ENCODE peak calls at places on chromosomes 2 and 18, in six cellular contexts. One of them, this sample, is unnamed.

GRCh38 chr18:475202-475624 is 25.3 kb downstream of the COLEC12 start:
- DNase-seq in stomach: no peak
- DNase-seq in HepG2: peak; percentile 49
- DNase-seq in suprapubic skin: no peak
- DNase-seq in HCT116: no peak
- DNase-seq in transverse colon: no peak
- DNase-seq in this sample: no peak

GRCh38 chr2:197181491-197181890 is 129.1 kb downstream of the ANKRD44 start:
- DNase-seq in stomach: no peak
- DNase-seq in HepG2: no peak
- DNase-seq in suprapubic skin: no peak
- DNase-seq in HCT116: no peak
- DNase-seq in transverse colon: no peak
- DNase-seq in this sample: no peak

GRCh38 chr2:205754924-205755321 is 72.6 kb downstream of the NRP2 start:
- DNase-seq in stomach: no peak
- DNase-seq in HepG2: peak; percentile 42
- DNase-seq in suprapubic skin: no peak
- DNase-seq in HCT116: peak; percentile 62
- DNase-seq in transverse colon: peak; percentile 39
- DNase-seq in this sample: no peak

GRCh38 chr2:209772316-209772715 is 684 bp downstream of the UNC80 start:
- DNase-seq in stomach: no peak
- DNase-seq in HepG2: no peak
- DNase-seq in suprapubic skin: no peak
- DNase-seq in HCT116: no peak
- DNase-seq in transverse colon: no peak
- DNase-seq in this sample: no peak

GRCh38 chr2:133676392-133677130 is 108.3 kb upstream of the NCKAP5 start:
- DNase-seq in stomach: no peak
- DNase-seq in HepG2: no peak
- DNase-seq in suprapubic skin: no peak
- DNase-seq in HCT116: no peak
- DNase-seq in transverse colon: no peak
- DNase-seq in this sample: no peak

GRCh38 chr2:70671059-70671685 is 96.8 kb downstream of the ADD2 start:
- DNase-seq in stomach: no peak
- DNase-seq in HepG2: no peak
- DNase-seq in suprapubic skin: peak; percentile 23
- DNase-seq in HCT116: no peak
- DNase-seq in transverse colon: no peak
- DNase-seq in this sample: no peak

GRCh38 chr2:65436825-65437221 is 4.4 kb upstream of the SPRED2 start:
- DNase-seq in stomach: no peak
- DNase-seq in HepG2: no peak
- DNase-seq in suprapubic skin: no peak
- DNase-seq in HCT116: no peak
- DNase-seq in transverse colon: no peak
- DNase-seq in this sample: no peak

GRCh38 chr2:205675861-205676516 is 6.3 kb upstream of the NRP2 start:
- DNase-seq in stomach: no peak
- DNase-seq in HepG2: peak; percentile 60
- DNase-seq in suprapubic skin: no peak
- DNase-seq in HCT116: peak; percentile 53
- DNase-seq in transverse colon: no peak
- DNase-seq in this sample: no peak

GRCh38 chr2:55618025-55618648 is 715 bp upstream of the PPP4R3B start:
- DNase-seq in stomach: no peak
- DNase-seq in HepG2: peak; percentile 21
- DNase-seq in suprapubic skin: no peak
- DNase-seq in HCT116: no peak
- DNase-seq in transverse colon: no peak
- DNase-seq in this sample: no peak

GRCh38 chr2:100786985-100787384 is 33.0 kb upstream of the NPAS2 start:
- DNase-seq in stomach: no peak
- DNase-seq in HepG2: no peak
- DNase-seq in suprapubic skin: no peak
- DNase-seq in HCT116: no peak
- DNase-seq in transverse colon: no peak
- DNase-seq in this sample: no peak

GRCh38 chr2:231294116-231294515 is 95.7 kb downstream of the ARMC9 start:
- DNase-seq in stomach: no peak
- DNase-seq in HepG2: no peak
- DNase-seq in suprapubic skin: no peak
- DNase-seq in HCT116: no peak
- DNase-seq in transverse colon: no peak
- DNase-seq in this sample: peak; percentile 70

GRCh38 chr2:98242006-98242405 is 104.2 kb upstream of the CNGA3 start:
- DNase-seq in stomach: no peak
- DNase-seq in HepG2: no peak
- DNase-seq in suprapubic skin: no peak
- DNase-seq in HCT116: no peak
- DNase-seq in transverse colon: no peak
- DNase-seq in this sample: no peak

GRCh38 chr18:5744659-5745058 is 150.7 kb downstream of the TMEM200C start:
- DNase-seq in stomach: no peak
- DNase-seq in HepG2: no peak
- DNase-seq in suprapubic skin: no peak
- DNase-seq in HCT116: no peak
- DNase-seq in transverse colon: no peak
- DNase-seq in this sample: no peak

GRCh38 chr2:9003616-9004337 is at the start of gene MBOAT2:
- DNase-seq in stomach: peak; percentile 86
- DNase-seq in HepG2: no peak
- DNase-seq in suprapubic skin: peak; percentile 87
- DNase-seq in HCT116: peak; percentile 32
- DNase-seq in transverse colon: peak; percentile 87
- DNase-seq in this sample: no peak

GRCh38 chr18:35713545-35713944 is 132.0 kb downstream of the GALNT1 start:
- DNase-seq in stomach: no peak
- DNase-seq in HepG2: no peak
- DNase-seq in suprapubic skin: no peak
- DNase-seq in HCT116: no peak
- DNase-seq in transverse colon: no peak
- DNase-seq in this sample: no peak

GRCh38 chr18:74682998-74683311 is 85.3 kb downstream of the ZNF407 start:
- DNase-seq in stomach: no peak
- DNase-seq in HepG2: no peak
- DNase-seq in suprapubic skin: no peak
- DNase-seq in HCT116: no peak
- DNase-seq in transverse colon: no peak
- DNase-seq in this sample: no peak

DNA sequence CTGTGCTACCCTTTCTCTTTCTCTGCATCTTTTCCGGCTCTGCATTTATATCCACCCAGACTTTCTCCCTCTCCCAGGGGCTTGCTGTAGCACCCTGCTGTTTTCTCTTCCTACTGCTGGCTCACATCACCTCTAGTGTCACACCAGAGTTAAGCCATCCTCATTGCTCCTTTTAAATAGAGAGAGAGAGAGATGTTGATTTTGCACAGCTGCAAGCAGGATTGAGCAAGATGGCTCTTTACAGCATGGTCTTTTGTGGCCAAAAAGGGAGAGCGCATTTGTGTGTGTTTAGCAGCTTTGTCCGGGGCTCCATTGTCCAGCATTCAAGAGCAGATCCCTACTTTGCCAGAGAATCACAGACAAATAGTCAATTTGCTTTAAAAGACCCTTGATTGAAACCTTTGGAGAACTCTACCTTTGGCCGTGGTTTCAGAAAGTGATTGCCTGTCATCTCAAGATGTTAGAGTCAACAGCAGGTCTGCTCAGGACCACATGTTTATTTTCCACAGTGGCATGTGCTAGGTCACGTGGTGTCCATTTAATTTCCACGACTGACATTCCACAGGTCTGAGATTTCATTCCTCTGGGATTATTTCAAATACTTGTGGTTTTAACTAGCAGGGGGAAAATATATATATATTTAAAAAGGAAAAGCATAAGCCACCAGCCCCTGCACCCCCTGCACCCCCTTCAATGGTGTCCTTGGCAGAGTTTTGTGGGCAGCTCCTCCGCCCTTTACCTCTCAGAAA is 360.0 kb upstream of the SLC14A2 start:
- DNase-seq in stomach: no peak
- DNase-seq in HepG2: no peak
- DNase-seq in suprapubic skin: no peak
- DNase-seq in HCT116: no peak
- DNase-seq in transverse colon: peak; percentile 13
- DNase-seq in this sample: no peak
- TF ChIP-seq CTCF in stomach: no peak
- TF ChIP-seq CTCF in HepG2: no peak
- TF ChIP-seq CTCF in suprapubic skin: no peak
- TF ChIP-seq CTCF in HCT116: no peak
- TF ChIP-seq CTCF in transverse colon: no peak
- TF ChIP-seq CTCF in this sample: no peak

DNA sequence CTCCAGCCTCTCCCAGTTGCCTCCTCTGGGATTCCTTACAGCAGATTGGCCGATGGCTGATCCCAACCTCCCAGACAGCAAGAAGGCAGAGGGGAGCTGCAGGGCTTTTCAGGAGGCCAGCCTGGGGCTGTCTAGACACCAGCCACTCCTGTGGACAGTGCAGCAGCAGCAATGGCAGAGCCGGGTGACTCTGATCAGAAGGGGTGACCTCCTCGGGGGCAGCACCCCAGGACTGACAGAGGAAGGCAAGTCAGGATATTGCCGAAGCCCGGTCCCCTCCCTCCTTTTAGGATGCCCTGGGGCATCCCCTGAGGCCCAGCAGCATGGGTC is 84.5 kb downstream of the INHBB start:
- DNase-seq in stomach: no peak
- DNase-seq in HepG2: no peak
- DNase-seq in suprapubic skin: no peak
- DNase-seq in HCT116: no peak
- DNase-seq in transverse colon: no peak
- DNase-seq in this sample: no peak
- TF ChIP-seq POLR2A in stomach: no peak
- TF ChIP-seq POLR2A in HepG2: no peak
- TF ChIP-seq POLR2A in suprapubic skin: no peak
- TF ChIP-seq POLR2A in HCT116: no peak
- TF ChIP-seq POLR2A in transverse colon: no peak
- TF ChIP-seq POLR2A in this sample: no peak

GRCh38 chr2:19035238-19035637 is 323.2 kb downstream of the OSR1 start:
- DNase-seq in stomach: no peak
- DNase-seq in HepG2: no peak
- DNase-seq in suprapubic skin: no peak
- DNase-seq in HCT116: no peak
- DNase-seq in transverse colon: no peak
- DNase-seq in this sample: peak; percentile 94
- TF ChIP-seq POLR2AphosphoS5 in stomach: no peak
- TF ChIP-seq POLR2AphosphoS5 in HepG2: no peak
- TF ChIP-seq POLR2AphosphoS5 in suprapubic skin: no peak
- TF ChIP-seq POLR2AphosphoS5 in HCT116: no peak
- TF ChIP-seq POLR2AphosphoS5 in transverse colon: no peak
- TF ChIP-seq POLR2AphosphoS5 in this sample: peak; percentile 20

DNA sequence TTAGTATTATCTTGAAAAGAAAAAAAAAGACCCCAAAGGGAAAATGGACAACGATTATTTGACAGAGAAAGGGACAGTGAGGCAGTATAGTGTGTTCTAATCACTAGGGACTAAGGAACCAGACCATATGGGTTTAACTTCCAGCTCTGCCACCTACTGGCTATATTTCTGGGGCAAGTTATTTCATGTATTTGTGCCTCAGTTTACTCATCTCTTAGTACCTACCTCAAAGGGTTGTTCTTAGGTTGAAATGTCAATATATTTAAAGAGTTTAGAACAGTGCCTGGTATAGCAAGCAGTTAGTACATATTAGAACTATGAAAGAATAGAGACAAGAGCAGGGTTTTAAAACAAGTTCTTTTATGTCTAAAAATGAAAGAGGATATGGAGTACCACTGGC is 42.7 kb downstream of the PRKD3 start:
- DNase-seq in stomach: no peak
- DNase-seq in HepG2: no peak
- DNase-seq in suprapubic skin: no peak
- DNase-seq in HCT116: no peak
- DNase-seq in transverse colon: no peak
- DNase-seq in this sample: no peak
- TF ChIP-seq CTCF in stomach: no peak
- TF ChIP-seq CTCF in HepG2: peak; percentile 24
- TF ChIP-seq CTCF in suprapubic skin: no peak
- TF ChIP-seq CTCF in HCT116: peak; percentile 30
- TF ChIP-seq CTCF in transverse colon: no peak
- TF ChIP-seq CTCF in this sample: no peak